ENCODE peak calls at places on chromosomes 7 and 10, in nine cellular contexts. T is adrenal gland; J is HCT116; Z is SJCRH30; S is esophagus squamous epithelium; U is CD4-positive, alpha-beta memory T cell; E is RWPE2; Q is aorta; B is astrocyte. C is an unnamed sample.
A peak's percentile ranks its signal among the peaks of the same experiment; 100 is the strongest.

GRCh38 chr10:132492323-132493035 is 45.1 kb upstream of the INPP5A start:
- DNase-seq in U (no peak), Z (no peak), T (no peak), E (peak; percentile 18), Q (no peak), B (no peak), J (no peak), S (no peak), C (no peak)

GRCh38 chr7:20650782-20651181 is 35.3 kb downstream of the ABCB5 start:
- DNase-seq in E (no peak), B (no peak), S (no peak), Z (no peak), U (no peak), Q (no peak), J (no peak), T (no peak), C (no peak)

GRCh38 chr7:22001345-22002004 is 55.8 kb upstream of the CDCA7L start:
- DNase-seq in Z (peak; percentile 79), T (no peak), U (peak; percentile 56), Q (no peak), S (no peak), B (peak; percentile 80), E (no peak), J (peak; percentile 36), C (no peak)

GRCh38 chr7:79357101-79357500 is 96.4 kb downstream of the MAGI2 start:
- DNase-seq in Q (no peak), U (no peak), T (no peak), J (no peak), B (no peak), E (no peak), Z (no peak), S (no peak), C (no peak)

GRCh38 chr10:110563132-110563531 is 4.4 kb upstream of the SMC3 start:
- DNase-seq in J (no peak), Q (no peak), Z (no peak), E (no peak), T (peak; percentile 29), U (no peak), B (no peak), S (no peak), C (no peak)

GRCh38 chr7:28179081-28180030 is 1.2 kb downstream of the JAZF1 start:
- DNase-seq in B (no peak), Q (peak; percentile 85), T (peak; percentile 77), U (peak; percentile 81), S (peak; percentile 5), E (no peak), Z (peak; percentile 66), J (no peak), C (peak; percentile 80)

GRCh38 chr10:51297438-51297837 is 223.2 kb downstream of the PRKG1 start:
- DNase-seq in S (no peak), E (no peak), T (no peak), J (no peak), U (no peak), Q (no peak), B (peak; percentile 37), Z (no peak), C (no peak)

GRCh38 chr10:93445097-93445960 is 36.8 kb downstream of the MYOF start:
- DNase-seq in J (peak; percentile 84), Q (peak; percentile 95), S (peak; percentile 43), B (peak; percentile 99), E (peak; percentile 98), Z (peak; percentile 94), T (peak; percentile 82), U (no peak), C (peak; percentile 61)

GRCh38 chr10:92239600-92240288 is 51.1 kb downstream of the CPEB3 start:
- DNase-seq in T (peak; percentile 46), J (no peak), S (no peak), Z (no peak), U (peak; percentile 48), Q (peak; percentile 67), E (no peak), B (peak; percentile 29), C (peak; percentile 34)

GRCh38 chr7:36781011-36781738 is 56.9 kb upstream of the AOAH start:
- DNase-seq in T (no peak), U (peak; percentile 71), S (no peak), Z (no peak), B (no peak), Q (no peak), E (no peak), J (no peak), C (no peak)

GRCh38 chr10:62814901-62815372 is 1.2 kb downstream of the EGR2 start:
- DNase-seq in U (no peak), S (no peak), Q (no peak), B (peak; percentile 11), E (no peak), J (no peak), Z (peak; percentile 42), T (no peak), C (no peak)

GRCh38 chr10:131196176-131196885 is 115.2 kb downstream of the TCERG1L start:
- DNase-seq in U (no peak), J (no peak), Q (no peak), T (no peak), B (no peak), E (peak; percentile 26), S (no peak), Z (no peak), C (no peak)

GRCh38 chr7:6271091-6271658 is 1.2 kb downstream of the CYTH3 start:
- DNase-seq in T (peak; percentile 49), B (no peak), U (peak; percentile 34), S (no peak), Q (peak; percentile 83), E (no peak), J (no peak), Z (peak; percentile 30), C (peak; percentile 77)

GRCh38 chr10:3445688-3446087 is 273.1 kb upstream of the PITRM1 start:
- DNase-seq in B (no peak), U (no peak), E (no peak), J (no peak), Q (no peak), T (no peak), S (no peak), Z (no peak), C (no peak)

GRCh38 chr7:131170440-131171105 is 157.1 kb upstream of the MKLN1 start:
- DNase-seq in U (no peak), E (no peak), Q (no peak), S (no peak), B (peak; percentile 23), Z (peak; percentile 12), T (no peak), J (no peak), C (no peak)

GRCh38 chr7:148652773-148653172 is 45.9 kb upstream of the CUL1 start:
- DNase-seq in Z (no peak), S (no peak), Q (no peak), J (no peak), B (no peak), T (no peak), U (no peak), E (no peak), C (no peak)

GRCh38 chr10:97163141-97163540 is 22.6 kb downstream of the SLIT1 start:
- DNase-seq in T (no peak), B (no peak), Q (no peak), E (no peak), U (no peak), S (no peak), Z (no peak), J (no peak), C (no peak)

GRCh38 chr10:129955591-129956284 is 8.3 kb downstream of the EBF3 start:
- DNase-seq in Q (no peak), U (no peak), Z (peak; percentile 82), E (no peak), B (no peak), J (no peak), T (no peak), S (no peak), C (no peak)

GRCh38 chr7:123538189-123538714 is 3.9 kb upstream of the IQUB start:
- DNase-seq in B (peak; percentile 89), U (no peak), Z (peak; percentile 35), S (no peak), E (no peak), Q (no peak), J (peak; percentile 60), T (no peak), C (peak; percentile 26)

DNA sequence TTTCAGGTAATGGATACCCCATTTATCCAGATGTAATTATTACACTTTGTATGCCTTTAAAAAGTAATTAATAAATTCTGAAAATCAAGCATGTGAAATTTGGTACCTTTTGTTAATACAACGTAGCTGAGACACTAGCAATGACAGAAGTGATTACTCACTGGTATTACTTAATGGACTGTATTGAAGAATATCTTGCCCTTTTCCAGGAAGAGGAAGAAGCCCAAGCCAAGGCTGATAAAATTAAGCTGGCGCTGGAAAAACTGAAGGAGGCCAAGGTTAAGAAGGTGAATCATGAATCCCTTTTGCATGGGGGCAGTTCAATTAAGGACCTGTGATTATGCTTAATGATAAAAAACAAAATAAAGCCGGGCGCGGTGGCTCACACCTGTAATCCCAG is 64.8 kb downstream of the APBB1IP start:
- DNase-seq in S (no peak), Q (no peak), E (no peak), U (no peak), J (no peak), B (no peak), Z (no peak), T (peak; percentile 41), C (no peak)
- H3K36me3 ChIP-seq in S (no peaks in the 10 kb centered on the region), Q (no peaks in the 10 kb centered on the region), E (no peaks in the 10 kb centered on the region), U (peaks cover 65% of the 10 kb centered on the region), J (no peaks in the 10 kb centered on the region), B (no peaks in the 10 kb centered on the region), Z (no peaks in the 10 kb centered on the region), T (no peaks in the 10 kb centered on the region), C (no peaks in the 10 kb centered on the region)

DNA sequence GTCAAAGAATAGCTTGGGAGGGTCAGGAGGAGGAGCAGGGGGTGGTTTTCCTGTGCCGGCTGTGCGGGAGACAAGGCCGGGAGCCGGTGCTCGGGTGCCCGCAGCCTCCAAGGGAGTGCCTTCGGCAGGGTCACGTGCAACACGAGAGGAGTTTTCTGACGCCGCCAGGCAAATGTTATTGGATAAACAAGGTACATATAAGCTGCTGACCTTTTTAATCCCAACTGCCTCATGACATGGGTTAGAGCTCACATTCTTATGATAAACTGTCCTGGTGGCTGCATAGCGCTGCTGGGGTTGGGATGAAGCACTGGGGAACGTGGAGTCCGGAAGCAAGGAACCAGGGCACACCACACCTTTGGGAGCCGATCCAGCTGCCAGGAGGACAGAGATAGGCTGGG is 124.8 kb upstream of the PDLIM1 start:
- DNase-seq in T (no peak), U (no peak), J (no peak), Z (no peak), Q (no peak), E (no peak), S (no peak), B (no peak), C (no peak)
- H3K4me3 ChIP-seq in T (no peak overlapping the region), U (no peak overlapping the region), J (no peak overlapping the region), Z (no peak overlapping the region), Q (no peak overlapping the region), E (no peak overlapping the region), S (no peak overlapping the region), B (no peak overlapping the region), C (no peak overlapping the region)

DNA sequence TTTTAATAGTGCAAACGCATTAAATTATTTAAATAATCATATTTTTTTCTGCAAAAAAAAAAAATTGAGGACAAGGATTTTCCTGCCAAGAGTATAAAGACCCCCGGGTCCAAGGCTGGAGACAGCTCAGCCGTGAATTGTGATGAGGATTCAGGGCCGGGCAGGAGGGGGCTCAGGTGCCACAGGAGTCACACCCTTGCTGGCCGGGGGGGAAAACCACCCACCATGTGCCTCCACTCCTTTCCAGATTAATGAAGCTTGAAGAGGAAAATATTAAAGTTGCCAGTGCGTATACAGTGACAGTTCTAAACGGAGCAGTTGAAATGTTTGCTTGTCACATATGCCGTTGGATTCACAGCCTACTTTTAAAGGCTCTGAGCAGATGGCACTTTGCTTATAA is 49.7 kb downstream of the ADARB2 start:
- DNase-seq in U (no peak), E (no peak), Q (no peak), T (no peak), S (no peak), J (no peak), Z (no peak), B (no peak), C (no peak)
- H3K27me3 ChIP-seq in U (no peaks in the 10 kb centered on the region), E (peaks cover 5% of the 10 kb centered on the region), Q (no peaks in the 10 kb centered on the region), T (no peaks in the 10 kb centered on the region), S (no peaks in the 10 kb centered on the region), J (no peaks in the 10 kb centered on the region), Z (no peaks in the 10 kb centered on the region), B (no peaks in the 10 kb centered on the region), C (peaks cover 9% of the 10 kb centered on the region)

GRCh38 chr7:107940951-107941350 is 50.0 kb downstream of the DLD start:
- DNase-seq in Q (no peak), B (no peak), Z (no peak), E (no peak), U (no peak), T (no peak), J (no peak), S (no peak), C (no peak)
- H3K36me3 ChIP-seq in Q (no peaks in the 10 kb centered on the region), B (peaks cover 69% of the 10 kb centered on the region), Z (peaks cover 68% of the 10 kb centered on the region), E (peaks cover 96% of the 10 kb centered on the region), U (no peaks in the 10 kb centered on the region), T (no peaks in the 10 kb centered on the region), J (peaks cover 7% of the 10 kb centered on the region), S (no peaks in the 10 kb centered on the region), C (peaks cover 14% of the 10 kb centered on the region)

C was measured in MG63.